ENCODE peak calls at places on chromosome 18, in four cellular contexts. R is HepG2, E is H1, H is GM12878. V is an unnamed sample.
A peak's percentile ranks its signal among the peaks of the same experiment; 100 is the strongest.

GRCh38 chr18:11027862-11028261 is 121.5 kb downstream of the PIEZO2 start:
- DNase-seq in E (no peak), R (no peak), H (peak; percentile 68), V (no peak)

GRCh38 chr18:53153800-53154199 is 813.8 kb downstream of the DCC start:
- DNase-seq in E (no peak), H (no peak), R (no peak), V (no peak)

GRCh38 chr18:43720036-43720435 is 442.7 kb upstream of the SYT4 start:
- DNase-seq in E (no peak), H (no peak), R (no peak), V (no peak)

GRCh38 chr18:41569867-41570266 is 385.2 kb upstream of the PIK3C3 start:
- DNase-seq in E (no peak), R (no peak), H (no peak), V (no peak)

GRCh38 chr18:31225668-31226067 is 63.0 kb upstream of the DSC1 start:
- DNase-seq in E (no peak), R (peak; percentile 89), H (no peak), V (no peak)

GRCh38 chr18:23812566-23813440 is 123.5 kb downstream of the LAMA3 start:
- DNase-seq in R (no peak), H (no peak), E (no peak), V (peak; percentile 46)

GRCh38 chr18:39463986-39464385 is 1898.4 kb upstream of the CELF4 start:
- DNase-seq in E (no peak), H (no peak), R (no peak), V (no peak)

GRCh38 chr18:61702007-61702406 is 190.8 kb downstream of the RNF152 start:
- DNase-seq in H (no peak), R (no peak), E (no peak), V (no peak)

GRCh38 chr18:40249390-40250080 is 1705.5 kb upstream of the PIK3C3 start:
- DNase-seq in H (no peak), E (no peak), R (no peak), V (no peak)

GRCh38 chr18:3985664-3986063 is 469.4 kb downstream of the DLGAP1 start:
- DNase-seq in E (no peak), R (no peak), H (no peak), V (no peak)

GRCh38 chr18:22813648-22814328 is 119.3 kb upstream of the RBBP8 start:
- DNase-seq in E (no peak), R (peak; percentile 21), H (no peak), V (peak; percentile 58)

GRCh38 chr18:10234281-10234680 is 220.2 kb upstream of the APCDD1 start:
- DNase-seq in R (no peak), E (no peak), H (no peak), V (no peak)

GRCh38 chr18:62555135-62555534 is 32.3 kb downstream of the ZCCHC2 start:
- DNase-seq in E (no peak), R (no peak), H (no peak), V (no peak)

GRCh38 chr18:62925031-62925688 is 209.8 kb downstream of the PHLPP1 start:
- DNase-seq in R (no peak), E (no peak), H (no peak), V (no peak)

GRCh38 chr18:58148954-58149471 is 105.0 kb downstream of the NEDD4L start:
- DNase-seq in R (no peak), E (no peak), H (peak; percentile 24), V (no peak)

GRCh38 chr18:63868546-63868945 is 19.0 kb upstream of the SERPINB2 start:
- DNase-seq in H (no peak), E (no peak), R (no peak), V (no peak)

GRCh38 chr18:49459404-49460171 is 857 bp downstream of the DYM start:
- DNase-seq in E (no peak), H (no peak), R (no peak), V (no peak)

GRCh38 chr18:58361212-58361611 is 267.7 kb downstream of the ALPK2 start:
- DNase-seq in H (no peak), R (no peak), E (no peak), V (no peak)

GRCh38 chr18:77110400-77110799 is 22.2 kb downstream of the MBP start:
- DNase-seq in H (no peak), E (peak; percentile 45), R (no peak), V (no peak)

GRCh38 chr18:80245781-80246655 is 1.3 kb downstream of the PARD6G start:
- DNase-seq in H (no peak), E (no peak), R (no peak), V (peak; percentile 17)

GRCh38 chr18:63427566-63427965 is 5.3 kb upstream of the VPS4B start:
- DNase-seq in E (no peak), R (no peak), H (no peak), V (no peak)

GRCh38 chr18:60668583-60668982 is 296.0 kb upstream of the MC4R start:
- DNase-seq in R (no peak), H (no peak), E (no peak), V (no peak)

GRCh38 chr18:61199131-61199903 is 133.9 kb upstream of the CDH20 start:
- DNase-seq in E (no peak), H (no peak), R (no peak), V (no peak)

GRCh38 chr18:27599202-27599829 is 414.2 kb upstream of the CHST9 start:
- DNase-seq in R (peak; percentile 40), H (no peak), E (peak; percentile 68), V (peak; percentile 69)

GRCh38 chr18:13035249-13035914 is 44.2 kb downstream of the CEP192 start:
- DNase-seq in H (no peak), R (no peak), E (no peak), V (no peak)

GRCh38 chr18:44866103-44866502 is 185.4 kb downstream of the SETBP1 start:
- DNase-seq in E (no peak), R (no peak), H (no peak), V (no peak)

GRCh38 chr18:44870631-44871502 is 190.2 kb downstream of the SETBP1 start:
- DNase-seq in H (no peak), E (no peak), R (no peak), V (no peak)

GRCh38 chr18:44871771-44872170 is 191.1 kb downstream of the SETBP1 start:
- DNase-seq in R (no peak), E (no peak), H (no peak), V (no peak)

DNA sequence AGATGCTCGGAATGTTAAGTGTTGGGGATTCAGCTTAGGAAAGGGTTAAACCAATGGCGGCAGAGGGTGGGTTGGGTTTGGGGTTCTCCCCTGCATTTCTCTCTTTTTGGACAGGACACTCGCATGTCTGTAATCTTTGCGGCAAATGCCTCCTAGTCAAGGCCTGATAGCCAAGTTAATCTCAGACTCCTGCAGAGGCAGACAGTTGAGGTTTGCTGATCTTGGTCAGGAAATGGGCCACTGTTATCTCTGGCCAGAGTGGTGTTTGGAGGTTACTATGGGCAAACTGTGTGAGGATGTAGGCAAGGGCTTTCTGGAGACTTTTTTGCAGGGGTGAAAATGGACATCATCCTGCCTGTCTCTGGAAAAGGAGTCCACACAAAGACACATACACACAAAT is 188.8 kb downstream of the SETBP1 start:
- DNase-seq in E (no peak), H (no peak), R (no peak), V (no peak)
- TF ChIP-seq SP1 in E (no peak), H (no peak), R (no peak), V (no peak)

DNA sequence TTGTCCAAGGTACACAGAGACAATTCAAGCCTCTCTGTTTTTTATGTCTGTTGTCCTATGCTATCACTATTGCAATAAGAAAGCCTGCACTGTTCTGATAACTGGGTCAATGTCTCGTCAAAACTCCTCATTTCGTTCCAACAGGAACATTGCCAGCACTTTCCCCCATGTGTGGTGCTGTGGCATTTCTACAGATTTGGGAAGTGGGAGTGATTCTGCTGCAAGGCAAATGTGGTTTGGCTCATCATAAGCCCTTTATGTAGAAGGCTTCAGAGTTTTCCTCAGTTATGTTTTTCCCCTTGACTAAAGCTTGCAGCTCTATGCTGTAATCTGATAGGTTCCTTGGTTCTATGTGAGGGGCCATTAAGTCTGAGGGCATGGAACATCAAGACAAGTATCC is 324.1 kb upstream of the TCF4 start:
- DNase-seq in H (no peak), R (no peak), E (no peak), V (no peak)
- TF ChIP-seq SUZ12 in H (no peak), R (no peak), E (no peak), V (no peak)

GRCh38 chr18:8121091-8121490 is 488.1 kb upstream of the RAB12 start:
- DNase-seq in E (no peak), R (no peak), H (no peak), V (no peak)

GRCh38 chr18:8121942-8122480 is 487.2 kb upstream of the RAB12 start:
- DNase-seq in E (no peak), R (no peak), H (no peak), V (no peak)

GRCh38 chr18:8117008-8117376 is 492.2 kb upstream of the RAB12 start:
- DNase-seq in H (no peak), E (no peak), R (no peak), V (no peak)

GRCh38 chr18:8114480-8114879 is 494.8 kb upstream of the RAB12 start:
- DNase-seq in E (no peak), R (no peak), H (no peak), V (no peak)

GRCh38 chr18:8116346-8117007 is 492.8 kb upstream of the RAB12 start:
- DNase-seq in H (no peak), E (no peak), R (peak; percentile 25), V (no peak)
- TF ChIP-seq SP1 in H (no peak), E (no peak), R (no peak), V (no peak)

GRCh38 chr18:68181956-68182355 is 533.0 kb downstream of the TMX3 start:
- DNase-seq in R (no peak), E (no peak), H (no peak), V (no peak)

GRCh38 chr18:68176901-68177300 is 538.0 kb downstream of the TMX3 start:
- DNase-seq in H (no peak), E (no peak), R (no peak), V (no peak)

GRCh38 chr18:68172842-68173549 is 541.9 kb downstream of the TMX3 start:
- DNase-seq in R (peak; percentile 27), H (no peak), E (peak; percentile 49), V (no peak)

GRCh38 chr18:68177807-68178702 is 536.9 kb downstream of the TMX3 start:
- DNase-seq in R (peak; percentile 74), E (no peak), H (no peak), V (no peak)
- TF ChIP-seq SUZ12 in R (no peak), E (no peak), H (no peak), V (no peak)

V was measured in HEK293T.